ENCODE peak calls at places on chromosomes 3 and 15, in nine cellular contexts. L is astrocyte of the spinal cord; J is LoVo; D is AG09319; P is transverse colon; X is activated naive CD4-positive, alpha-beta T cell; K is RPMI7951; U is NCI-H2081; A is Karpas-422. B is an unnamed sample.
A peak's percentile ranks its signal among the peaks of the same experiment; 100 is the strongest.

GRCh38 chr3:181623924-181624694 is 87.6 kb upstream of the SOX2 start:
- DNase-seq in L (peak; percentile 55), D (no peak), K (no peak), P (no peak), X (no peak), J (peak; percentile 38), U (peak; percentile 94), A (no peak), B (no peak)

GRCh38 chr3:100360757-100361496 is 26.4 kb downstream of the NIT2 start:
- DNase-seq in P (no peak), L (no peak), A (no peak), X (no peak), J (no peak), U (no peak), K (no peak), D (no peak), B (no peak)

GRCh38 chr3:116148881-116149530 is 296.3 kb downstream of the LSAMP start:
- DNase-seq in J (no peak), U (peak; percentile 79), L (peak; percentile 72), P (no peak), D (no peak), K (peak; percentile 66), A (no peak), X (no peak), B (no peak)

GRCh38 chr3:48561045-48561736 is 2.4 kb downstream of the UCN2 start:
- DNase-seq in L (peak; percentile 69), U (no peak), D (no peak), K (peak; percentile 92), X (no peak), J (no peak), P (peak; percentile 61), A (peak; percentile 60), B (peak; percentile 12)

GRCh38 chr15:69845159-69845558 is 252.6 kb downstream of the TLE3 start:
- DNase-seq in P (no peak), K (no peak), L (no peak), U (no peak), X (no peak), J (no peak), D (no peak), A (no peak), B (no peak)

GRCh38 chr3:49019941-49020334 is 1.6 kb upstream of the DALRD3 start:
- DNase-seq in D (no peak), K (peak; percentile 33), A (no peak), J (no peak), X (no peak), L (no peak), P (peak; percentile 30), U (no peak), B (no peak)

GRCh38 chr3:45910892-45911291 is 24.5 kb downstream of the CCR9 start:
- DNase-seq in K (no peak), X (no peak), A (no peak), L (no peak), P (no peak), U (no peak), J (no peak), D (no peak), B (no peak)

GRCh38 chr3:152197451-152197850 is 71.3 kb upstream of the MBNL1 start:
- DNase-seq in J (no peak), U (no peak), X (no peak), K (peak; percentile 21), L (no peak), P (no peak), D (no peak), A (no peak), B (no peak)

GRCh38 chr15:39365873-39366272 is 215.0 kb upstream of the THBS1 start:
- DNase-seq in J (no peak), K (no peak), A (no peak), P (no peak), U (no peak), X (no peak), L (no peak), D (no peak), B (no peak)

GRCh38 chr3:124298951-124299350 is 307.0 kb upstream of the ROPN1 start:
- DNase-seq in K (peak; percentile 30), D (no peak), X (no peak), J (no peak), A (no peak), U (no peak), P (no peak), L (no peak), B (peak; percentile 1)

GRCh38 chr15:65375871-65376552 is 1.8 kb downstream of the IGDCC3 start:
- DNase-seq in D (no peak), X (no peak), K (no peak), A (no peak), J (no peak), L (no peak), U (no peak), P (no peak), B (no peak)

GRCh38 chr3:43879166-43879565 is 188.4 kb downstream of the ABHD5 start:
- DNase-seq in U (no peak), A (peak; percentile 84), J (no peak), D (no peak), K (no peak), X (no peak), L (no peak), P (no peak), B (no peak)

GRCh38 chr3:23999012-23999641 is 54.0 kb downstream of the NR1D2 start:
- DNase-seq in J (peak; percentile 56), K (peak; percentile 62), D (peak; percentile 48), U (peak; percentile 55), P (peak; percentile 71), L (peak; percentile 65), A (peak; percentile 86), X (peak; percentile 46), B (no peak)

GRCh38 chr3:179880868-179881267 is 155.9 kb downstream of the PEX5L start:
- DNase-seq in K (no peak), J (no peak), A (no peak), U (no peak), D (no peak), L (no peak), P (no peak), X (no peak), B (no peak)

GRCh38 chr15:23566070-23567050 is 886 bp downstream of the MKRN3 start:
- DNase-seq in X (no peak), P (no peak), U (peak; percentile 92), D (no peak), J (no peak), L (peak; percentile 35), A (peak; percentile 81), K (peak; percentile 26), B (no peak)

GRCh38 chr3:12138044-12138443 is 20.7 kb downstream of the TIMP4 start:
- DNase-seq in D (no peak), X (no peak), L (peak; percentile 33), U (no peak), P (peak; percentile 35), A (peak; percentile 67), J (no peak), K (peak; percentile 39), B (no peak)

GRCh38 chr3:46711770-46712169 is 5.9 kb downstream of the PRSS50 start:
- DNase-seq in L (no peak), A (no peak), X (no peak), K (no peak), J (no peak), D (no peak), P (no peak), U (no peak), B (no peak)